ENCODE peak calls at places on chromosomes 1 and 21, in six cellular contexts. A is heart right ventricle, Z is left lung, H is ovary, G is endodermal cell, Y is neural progenitor cell. I is an unnamed sample. For H3K9me3, the result is how much of the 10 kb centered on the place peaks cover.

GRCh38 chr1:239031310-239031709 is 355.1 kb upstream of the CHRM3 start:
- DNase-seq in A (no peak), Z (no peak), H (no peak), G (peak), Y (no peak), I (no peak)

GRCh38 chr21:35996217-35996616 is 64.1 kb downstream of the SETD4 start:
- DNase-seq in A (no peak), Z (no peak), H (no peak), G (no peak), Y (no peak), I (no peak)

GRCh38 chr21:44708213-44708865 is 3.0 kb downstream of the TSPEAR start:
- DNase-seq in A (no peak), Z (peak), H (no peak), G (peak), Y (peak), I (no peak)

GRCh38 chr1:31834501-31834900 is 18.7 kb upstream of the SPOCD1 start:
- DNase-seq in A (no peak), Z (no peak), H (no peak), G (peak), Y (no peak), I (no peak)

GRCh38 chr1:167808104-167808503 is 86.3 kb downstream of the MPZL1 start:
- DNase-seq in A (no peak), Z (no peak), H (no peak), G (no peak), Y (no peak), I (no peak)

GRCh38 chr1:86205741-86206140 is 49.2 kb upstream of the COL24A1 start:
- DNase-seq in A (no peak), Z (no peak), H (no peak), G (no peak), Y (no peak), I (no peak)

GRCh38 chr1:172321429-172321828 is 99.1 kb upstream of the C1orf105 start:
- DNase-seq in A (no peak), Z (no peak), H (no peak), G (no peak), Y (no peak), I (no peak)

GRCh38 chr1:6454856-6455751 is 10.9 kb downstream of the TNFRSF25 start:
- DNase-seq in A (no peak), Z (no peak), H (no peak), G (peak), Y (peak), I (no peak)

GRCh38 chr1:160307455-160307854 is 22.5 kb upstream of the PEX19 start:
- DNase-seq in A (no peak), Z (no peak), H (no peak), G (peak), Y (peak), I (no peak)

GRCh38 chr1:64469121-64469520 is 808 bp upstream of the CACHD1 start:
- DNase-seq in A (no peak), Z (no peak), H (no peak), G (peak), Y (no peak), I (no peak)

GRCh38 chr21:29627905-29628304 is 311.9 kb downstream of the GRIK1 start:
- DNase-seq in A (no peak), Z (no peak), H (no peak), G (no peak), Y (no peak), I (no peak)

GRCh38 chr21:42433946-42434551 is 30.3 kb downstream of the UBASH3A start:
- DNase-seq in A (no peak), Z (no peak), H (no peak), G (no peak), Y (no peak), I (no peak)

GRCh38 chr1:160682983-160683886 is 28.4 kb downstream of the CD48 start:
- DNase-seq in A (no peak), Z (no peak), H (no peak), G (no peak), Y (no peak), I (no peak)

GRCh38 chr1:220806408-220806807 is 19.7 kb downstream of the MTARC1 start:
- DNase-seq in A (no peak), Z (no peak), H (no peak), G (no peak), Y (no peak), I (no peak)

GRCh38 chr1:243447342-243447741 is 191.5 kb downstream of the SDCCAG8 start:
- DNase-seq in A (no peak), Z (no peak), H (peak), G (no peak), Y (no peak), I (no peak)

GRCh38 chr21:33238565-33239255 is 9.0 kb downstream of the IFNAR2 start:
- DNase-seq in A (no peak), Z (no peak), H (no peak), G (no peak), Y (no peak), I (no peak)

GRCh38 chr1:26429741-26430140 is 2.4 kb upstream of the DHDDS start:
- DNase-seq in A (no peak), Z (no peak), H (no peak), G (peak), Y (peak), I (no peak)

GRCh38 chr1:226526801-226527595 is 21.6 kb upstream of the STUM start:
- DNase-seq in A (peak), Z (no peak), H (peak), G (peak), Y (peak), I (no peak)

DNA sequence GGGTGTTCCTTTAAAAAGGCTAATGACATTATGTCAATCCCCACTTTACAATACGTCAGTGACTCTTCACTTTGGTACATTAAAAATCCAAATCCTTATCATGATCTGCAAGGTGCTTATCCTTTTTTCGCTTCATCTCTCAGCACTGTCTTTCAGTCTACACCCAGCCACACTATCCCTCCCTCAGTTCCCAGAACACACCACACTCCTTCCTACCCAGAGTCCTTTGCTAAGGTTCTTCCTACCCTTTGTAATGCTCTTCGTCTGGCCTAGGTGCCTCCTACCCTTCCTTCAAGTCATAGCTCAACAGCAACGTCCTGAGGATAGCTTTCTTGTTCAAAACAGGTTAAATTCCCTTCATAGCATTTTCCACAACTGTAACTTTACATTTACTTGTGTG is 152.6 kb downstream of the RERE start:
- DNase-seq in A (no peak), Z (no peak), H (no peak), G (no peak), Y (no peak), I (no peak)
- H3K9me3 ChIP-seq in A (under half), Z (under half), H (under half), G (under half), Y (under half), I (under half)

GRCh38 chr1:76135835-76136234 is 61.3 kb downstream of the ST6GALNAC3 start:
- DNase-seq in A (no peak), Z (no peak), H (no peak), G (no peak), Y (peak), I (no peak)
- H3K27ac ChIP-seq in A (no peak), Z (no peak), H (no peak), G (no peak), Y (no peak), I (no peak)

GRCh38 chr1:62462370-62462769 is 25.5 kb downstream of the USP1 start:
- DNase-seq in A (no peak), Z (no peak), H (no peak), G (no peak), Y (no peak), I (no peak)
- TF ChIP-seq CTCF in A (no peak), Z (no peak), H (no peak), G (no peak), Y (no peak), I (no peak)

GRCh38 chr1:82625562-82625961 is 824.8 kb downstream of the ADGRL2 start:
- DNase-seq in A (no peak), Z (no peak), H (no peak), G (no peak), Y (no peak), I (no peak)

GRCh38 chr1:82632164-82632563 is 831.4 kb downstream of the ADGRL2 start:
- DNase-seq in A (no peak), Z (no peak), H (no peak), G (no peak), Y (no peak), I (no peak)

DNA sequence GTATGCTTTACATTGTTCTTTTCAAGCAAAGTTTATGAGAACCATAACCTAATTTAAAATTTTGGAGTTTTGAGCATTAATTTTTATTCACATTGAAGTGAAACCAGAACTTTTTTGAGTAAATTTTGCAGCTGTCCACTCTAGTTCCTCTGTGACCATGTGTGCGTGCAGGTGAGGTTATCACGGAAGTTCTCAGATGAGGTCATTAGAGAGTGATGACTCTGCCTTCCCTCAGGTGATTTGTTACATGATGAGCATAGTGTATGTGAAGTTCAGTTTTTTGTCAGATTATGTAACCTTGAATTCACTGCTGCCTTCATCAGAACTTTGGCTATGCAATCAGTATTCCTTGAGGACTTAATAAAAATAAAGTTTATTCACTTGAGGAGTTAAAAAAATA is 828.2 kb downstream of the ADGRL2 start:
- DNase-seq in A (no peak), Z (no peak), H (no peak), G (no peak), Y (no peak), I (no peak)
- H3K9me3 ChIP-seq in A (under half), Z (under half), H (under half), G (under half), Y (under half), I (under half)

I was measured in lower lobe of right lung.